ENCODE peak calls at places on chromosome 16, in ten cellular contexts. K is NCI-H774, N is GM23248, J is neuronal stem cell, R is RCC 7860, B is NT2/D1, E is lung microvascular endothelial cell, S is ACHN, O is DMS153, X is vagina. F is an unnamed sample.

GRCh38 chr16:54846761-54847160 is 83.9 kb upstream of the IRX5 start:
- DNase-seq in K (no peak), N (no peak), J (no peak), R (peak), B (no peak), E (no peak), S (peak), O (peak), X (no peak), F (no peak)

GRCh38 chr16:72990003-72990521 is 57.9 kb downstream of the ZFHX3 start:
- DNase-seq in K (no peak), N (peak), J (no peak), R (peak), B (no peak), E (peak), S (peak), O (no peak), X (peak), F (no peak)

GRCh38 chr16:10922328-10923145 is 19.7 kb downstream of the DEXI start:
- DNase-seq in K (no peak), N (peak), J (no peak), R (no peak), B (no peak), E (no peak), S (no peak), O (no peak), X (no peak), F (no peak)

GRCh38 chr16:10240854-10241613 is 58.8 kb upstream of the GRIN2A start:
- DNase-seq in K (no peak), N (no peak), J (no peak), R (peak), B (no peak), E (no peak), S (no peak), O (no peak), X (no peak), F (peak)

GRCh38 chr16:81889896-81890634 is 111.0 kb downstream of the PLCG2 start:
- DNase-seq in K (peak), N (peak), J (peak), R (peak), B (peak), E (peak), S (peak), O (peak), X (no peak), F (peak)

GRCh38 chr16:80274576-80275191 is 266.1 kb upstream of the DYNLRB2 start:
- DNase-seq in K (no peak), N (peak), J (peak), R (no peak), B (no peak), E (no peak), S (no peak), O (no peak), X (no peak), F (no peak)

GRCh38 chr16:75042423-75043174 is 43.8 kb downstream of the ZNRF1 start:
- DNase-seq in K (no peak), N (no peak), J (no peak), R (no peak), B (no peak), E (no peak), S (no peak), O (no peak), X (no peak), F (no peak)

GRCh38 chr16:57045694-57046381 is 46.5 kb upstream of the CPNE2 start:
- DNase-seq in K (no peak), N (peak), J (peak), R (no peak), B (peak), E (peak), S (no peak), O (no peak), X (no peak), F (no peak)

GRCh38 chr16:84029297-84030096 is 13.1 kb downstream of the SLC38A8 start:
- DNase-seq in K (no peak), N (no peak), J (no peak), R (no peak), B (no peak), E (no peak), S (no peak), O (no peak), X (no peak), F (no peak)

GRCh38 chr16:4298761-4299522 is 16.9 kb upstream of the GLIS2 start:
- DNase-seq in K (no peak), N (peak), J (no peak), R (peak), B (peak), E (no peak), S (peak), O (no peak), X (no peak), F (peak)

GRCh38 chr16:66741131-66741900 is 10.1 kb downstream of the DYNC1LI2 start:
- DNase-seq in K (no peak), N (peak), J (no peak), R (peak), B (no peak), E (peak), S (peak), O (peak), X (no peak), F (peak)

GRCh38 chr16:89408315-89408714 is 82.0 kb downstream of the ANKRD11 start:
- DNase-seq in K (no peak), N (no peak), J (no peak), R (no peak), B (no peak), E (no peak), S (no peak), O (no peak), X (no peak), F (no peak)

GRCh38 chr16:20883554-20884239 is 16.5 kb downstream of the DCUN1D3 start:
- DNase-seq in K (no peak), N (no peak), J (no peak), R (no peak), B (no peak), E (peak), S (no peak), O (no peak), X (no peak), F (no peak)

GRCh38 chr16:46972971-46973456 is 460 bp downstream of the DNAJA2 start:
- DNase-seq in K (no peak), N (peak), J (peak), R (no peak), B (no peak), E (no peak), S (peak), O (no peak), X (no peak), F (peak)

GRCh38 chr16:88561485-88562369 is 8.5 kb upstream of the ZC3H18 start:
- DNase-seq in K (no peak), N (peak), J (peak), R (peak), B (no peak), E (peak), S (peak), O (peak), X (no peak), F (peak)

GRCh38 chr16:57799619-57800212 is 2.6 kb downstream of the KIFC3 start:
- DNase-seq in K (no peak), N (no peak), J (no peak), R (no peak), B (no peak), E (no peak), S (no peak), O (no peak), X (no peak), F (no peak)

GRCh38 chr16:17345043-17345442 is 125.7 kb downstream of the XYLT1 start:
- DNase-seq in K (no peak), N (peak), J (no peak), R (no peak), B (no peak), E (no peak), S (no peak), O (no peak), X (no peak), F (no peak)

GRCh38 chr16:27867122-27868110 is 196.1 kb downstream of the GSG1L start:
- DNase-seq in K (peak), N (peak), J (peak), R (peak), B (peak), E (peak), S (peak), O (no peak), X (no peak), F (peak)

GRCh38 chr16:61432421-61432820 is 603.8 kb downstream of the CDH8 start:
- DNase-seq in K (no peak), N (peak), J (no peak), R (no peak), B (no peak), E (no peak), S (no peak), O (no peak), X (no peak), F (no peak)